ENCODE peak calls at places on chromosome 4, in four cellular contexts. One of them, this sample, is unnamed.

GRCh38 chr4:159102623-159103405 is at the start of gene RAPGEF2:
- DNase-seq in trophoblast cell: peak; percentile 94
- DNase-seq in SW480: peak; percentile 89
- DNase-seq in fibroblast of pulmonary artery: peak; percentile 92
- DNase-seq in this sample: peak; percentile 79

GRCh38 chr4:52957220-52957686 is 95.1 kb downstream of the RASL11B start:
- DNase-seq in trophoblast cell: no peak
- DNase-seq in SW480: peak; percentile 68
- DNase-seq in fibroblast of pulmonary artery: no peak
- DNase-seq in this sample: no peak

GRCh38 chr4:154911608-154912098 is 130.6 kb downstream of the RBM46 start:
- DNase-seq in trophoblast cell: no peak
- DNase-seq in SW480: no peak
- DNase-seq in fibroblast of pulmonary artery: no peak
- DNase-seq in this sample: no peak

GRCh38 chr4:131370846-131371245 is 1778.2 kb upstream of the PCDH10 start:
- DNase-seq in trophoblast cell: no peak
- DNase-seq in SW480: no peak
- DNase-seq in fibroblast of pulmonary artery: no peak
- DNase-seq in this sample: peak; percentile 45

GRCh38 chr4:27759621-27760020 is 899.0 kb downstream of the STIM2 start:
- DNase-seq in trophoblast cell: no peak
- DNase-seq in SW480: no peak
- DNase-seq in fibroblast of pulmonary artery: no peak
- DNase-seq in this sample: no peak

GRCh38 chr4:95556460-95556859 is 7.7 kb upstream of the UNC5C start:
- DNase-seq in trophoblast cell: no peak
- DNase-seq in SW480: peak; percentile 39
- DNase-seq in fibroblast of pulmonary artery: peak; percentile 36
- DNase-seq in this sample: no peak

GRCh38 chr4:56958111-56958517 is 19.3 kb downstream of the NOA1 start:
- DNase-seq in trophoblast cell: peak; percentile 59
- DNase-seq in SW480: no peak
- DNase-seq in fibroblast of pulmonary artery: peak; percentile 99
- DNase-seq in this sample: no peak

GRCh38 chr4:1242506-1243450 is 6.2 kb downstream of the CTBP1 start:
- DNase-seq in trophoblast cell: no peak
- DNase-seq in SW480: no peak
- DNase-seq in fibroblast of pulmonary artery: no peak
- DNase-seq in this sample: no peak